ENCODE peak calls at places on chromosomes 1 and 21, in four cellular contexts. T is HepG2, A is H1, V is prostate gland. M is an unnamed sample.

GRCh38 chr1:3590145-3590768 is 21.1 kb downstream of the MEGF6 start:
- DNase-seq in V (no peak), A (no peak), T (no peak), M (no peak)

GRCh38 chr1:177569476-177569875 is 398.7 kb downstream of the BRINP2 start:
- DNase-seq in T (no peak), A (no peak), V (no peak), M (no peak)

GRCh38 chr21:28771790-28772501 is 220.7 kb downstream of the LTN1 start:
- DNase-seq in V (no peak), T (no peak), A (no peak), M (no peak)

GRCh38 chr1:27504588-27505419 is 14.8 kb upstream of the WASF2 start:
- DNase-seq in V (no peak), A (peak), T (peak), M (no peak)

GRCh38 chr1:183989078-183989577 is 48.4 kb downstream of the COLGALT2 start:
- DNase-seq in T (no peak), A (no peak), V (no peak), M (no peak)

GRCh38 chr1:33925586-33925985 is 61.7 kb downstream of the HMGB4 start:
- DNase-seq in V (no peak), A (no peak), T (no peak), M (no peak)

GRCh38 chr1:2633401-2633935 is 652 bp upstream of the MMEL1 start:
- DNase-seq in A (no peak), V (no peak), T (no peak), M (no peak)

GRCh38 chr1:78490861-78491310 is at the start of gene PTGFR:
- DNase-seq in V (no peak), T (no peak), A (peak), M (no peak)

GRCh38 chr1:178397678-178398077 is 99.1 kb downstream of the CLEC20A start:
- DNase-seq in A (no peak), T (no peak), V (no peak), M (no peak)

GRCh38 chr1:64061430-64062104 is 141.9 kb upstream of the UBE2U start:
- DNase-seq in V (no peak), A (no peak), T (no peak), M (no peak)

GRCh38 chr1:42891471-42891870 is 45.1 kb downstream of the ZNF691 start:
- DNase-seq in A (no peak), V (no peak), T (no peak), M (no peak)

GRCh38 chr1:156491151-156491949 is 9.2 kb downstream of the MEF2D start:
- DNase-seq in A (no peak), T (no peak), V (no peak), M (no peak)

GRCh38 chr1:15430787-15431570 is 7.3 kb upstream of the CTRC start:
- DNase-seq in T (no peak), A (peak), V (peak), M (peak)

GRCh38 chr1:94396356-94396755 is 21.8 kb upstream of the ABCD3 start:
- DNase-seq in T (no peak), V (no peak), A (no peak), M (no peak)

GRCh38 chr1:156148236-156148635 is 5.1 kb upstream of the SEMA4A start:
- DNase-seq in T (no peak), A (no peak), V (no peak), M (no peak)

GRCh38 chr1:25832336-25833037 is 12.7 kb downstream of the MTFR1L start:
- DNase-seq in V (no peak), T (no peak), A (no peak), M (no peak)

GRCh38 chr1:158203693-158204457 is 23.2 kb downstream of the CD1D start:
- DNase-seq in T (peak), V (peak), A (no peak), M (peak)

GRCh38 chr1:41898191-41898713 is 20.5 kb downstream of the HIVEP3 start:
- DNase-seq in A (no peak), T (no peak), V (no peak), M (no peak)

GRCh38 chr21:38797470-38797869 is 8.3 kb upstream of the ETS2 start:
- DNase-seq in T (peak), V (no peak), A (no peak), M (no peak)

GRCh38 chr21:42112857-42113256 is 41.7 kb downstream of the UMODL1 start:
- DNase-seq in V (no peak), A (no peak), T (no peak), M (no peak)

GRCh38 chr1:160085686-160086089 is 4.3 kb downstream of the KCNJ9 start:
- DNase-seq in V (peak), T (peak), A (peak), M (no peak)

GRCh38 chr1:172723251-172723650 is 64.3 kb downstream of the FASLG start:
- DNase-seq in V (no peak), T (no peak), A (no peak), M (no peak)

GRCh38 chr1:158248122-158248521 is 6.1 kb upstream of the CD1A start:
- DNase-seq in V (no peak), T (no peak), A (no peak), M (no peak)

GRCh38 chr1:205449750-205450443 is 5.9 kb downstream of the BLACAT1 start:
- DNase-seq in A (peak), V (peak), T (peak), M (no peak)

GRCh38 chr1:203289281-203289981 is 15.9 kb upstream of the BTG2 start:
- DNase-seq in A (no peak), V (no peak), T (no peak), M (no peak)

GRCh38 chr1:167676205-167676915 is 45.4 kb upstream of the MPZL1 start:
- DNase-seq in V (no peak), T (no peak), A (no peak), M (no peak)

GRCh38 chr1:221736714-221737113 is 5.2 kb downstream of the DUSP10 start:
- DNase-seq in V (no peak), A (no peak), T (no peak), M (no peak)
- H3K4me3 ChIP-seq in V (no peak), A (no peak), T (no peak), M (no peak)

GRCh38 chr1:96409087-96409486 is 312.5 kb upstream of the PTBP2 start:
- DNase-seq in T (no peak), A (no peak), V (no peak), M (no peak)

GRCh38 chr1:96414598-96414997 is 307.0 kb upstream of the PTBP2 start:
- DNase-seq in A (no peak), T (no peak), V (no peak), M (no peak)

GRCh38 chr1:96411006-96411405 is 310.6 kb upstream of the PTBP2 start:
- DNase-seq in A (no peak), V (no peak), T (no peak), M (no peak)

GRCh38 chr1:96409689-96410088 is 311.9 kb upstream of the PTBP2 start:
- DNase-seq in A (no peak), V (no peak), T (no peak), M (no peak)
- TF ChIP-seq POLR2AphosphoS5 in A (no peak), V (no peak), T (no peak), M (no peak)

GRCh38 chr1:234960722-234961467 is 167.7 kb downstream of the TOMM20 start:
- DNase-seq in V (peak), T (peak), A (no peak), M (no peak)

GRCh38 chr1:234958702-234959649 is 169.7 kb downstream of the TOMM20 start:
- DNase-seq in V (no peak), T (no peak), A (peak), M (no peak)

GRCh38 chr1:234956821-234957329 is 171.8 kb downstream of the TOMM20 start:
- DNase-seq in A (no peak), T (peak), V (no peak), M (no peak)

GRCh38 chr1:234957330-234958065 is 171.1 kb downstream of the TOMM20 start:
- DNase-seq in A (peak), V (no peak), T (peak), M (no peak)

DNA sequence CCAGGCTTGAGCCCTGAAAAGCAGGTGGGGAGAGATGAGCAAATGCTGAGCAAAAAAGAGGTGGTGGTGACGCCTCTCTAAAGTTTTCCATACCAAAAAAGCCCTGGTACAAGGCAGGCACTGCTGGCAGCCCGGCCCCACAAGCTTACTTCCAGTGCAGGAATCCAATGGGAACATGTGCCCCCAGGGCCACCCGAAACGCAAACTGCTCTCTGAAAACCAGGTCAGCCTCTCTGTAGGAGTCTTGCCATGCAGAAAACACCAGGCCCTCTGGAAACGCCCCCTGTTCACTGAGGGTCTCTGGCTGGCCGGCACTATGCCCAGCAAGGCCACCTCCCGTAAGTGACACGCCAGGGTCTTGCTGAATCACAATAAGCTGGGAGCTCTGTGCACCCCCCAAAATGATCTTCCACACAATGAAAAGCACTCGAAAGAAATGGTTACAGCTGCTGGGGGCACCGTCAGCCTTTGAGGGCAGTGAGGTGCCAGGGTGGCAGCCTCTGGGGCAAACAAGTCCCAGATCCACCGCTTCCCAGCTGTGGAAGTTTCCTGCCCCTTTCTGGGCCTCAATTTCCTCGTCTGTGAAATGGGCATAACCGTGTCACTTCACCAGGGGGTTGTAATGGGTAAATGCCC is 170.5 kb downstream of the TOMM20 start:
- DNase-seq in T (peak), V (no peak), A (peak), M (no peak)
- H3K4me3 ChIP-seq in T (no peak), V (no peak), A (no peak), M (no peak)

DNA sequence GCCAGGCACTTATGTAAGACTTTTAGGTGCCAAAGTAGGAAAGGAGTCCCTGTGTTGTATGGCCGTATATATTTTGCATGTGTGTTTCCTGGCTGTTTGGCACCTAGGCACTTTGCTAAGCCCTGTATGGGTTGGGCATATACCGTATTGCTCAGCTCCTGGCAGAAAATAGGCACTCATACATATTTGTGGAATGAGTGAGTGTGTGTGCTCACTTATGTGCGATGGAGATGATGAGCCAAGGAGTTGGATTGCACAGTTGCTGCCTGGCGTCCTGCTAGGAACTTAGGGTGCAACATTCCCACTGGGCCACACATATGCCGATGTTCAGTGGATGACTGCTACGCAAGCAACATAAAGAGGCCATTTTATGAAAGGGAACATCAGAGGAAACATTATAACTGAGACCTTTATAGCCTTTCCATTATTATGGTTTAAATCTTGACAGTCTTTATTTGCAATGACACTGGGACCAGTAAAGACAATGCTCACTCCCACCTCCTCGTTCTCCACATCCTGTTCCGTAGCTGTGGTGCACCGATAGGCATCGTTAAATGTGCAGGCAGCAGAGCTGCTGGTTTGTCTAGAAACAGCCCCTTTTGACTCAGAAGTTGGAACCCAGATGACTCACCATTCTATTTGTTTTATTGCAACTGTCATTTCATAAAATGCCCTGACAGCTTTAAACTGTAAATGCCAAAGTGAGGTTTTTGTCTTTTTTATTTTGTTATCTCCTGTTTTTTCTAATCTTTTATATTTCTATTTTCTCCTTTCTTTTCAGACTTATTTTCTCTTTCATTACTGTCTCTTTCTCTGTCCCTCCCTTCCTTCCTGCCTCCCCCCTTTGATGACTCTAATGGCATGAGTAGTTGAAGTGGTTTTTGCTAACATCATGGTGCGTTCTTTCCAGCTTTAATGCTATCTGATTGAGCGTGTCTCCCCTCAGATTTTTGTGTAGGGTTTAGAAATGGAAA is 36.1 kb downstream of the PEX14 start:
- DNase-seq in A (no peak), V (no peak), T (no peak), M (peak)
- TF ChIP-seq POLR2AphosphoS5 in A (no peak), V (peak), T (no peak), M (peak)

GRCh38 chr1:185314416-185314815 is 2.6 kb downstream of the IVNS1ABP start:
- DNase-seq in T (no peak), A (no peak), V (no peak), M (no peak)
- H3K4me3 ChIP-seq in T (peak), A (peak), V (no peak), M (peak)

DNA sequence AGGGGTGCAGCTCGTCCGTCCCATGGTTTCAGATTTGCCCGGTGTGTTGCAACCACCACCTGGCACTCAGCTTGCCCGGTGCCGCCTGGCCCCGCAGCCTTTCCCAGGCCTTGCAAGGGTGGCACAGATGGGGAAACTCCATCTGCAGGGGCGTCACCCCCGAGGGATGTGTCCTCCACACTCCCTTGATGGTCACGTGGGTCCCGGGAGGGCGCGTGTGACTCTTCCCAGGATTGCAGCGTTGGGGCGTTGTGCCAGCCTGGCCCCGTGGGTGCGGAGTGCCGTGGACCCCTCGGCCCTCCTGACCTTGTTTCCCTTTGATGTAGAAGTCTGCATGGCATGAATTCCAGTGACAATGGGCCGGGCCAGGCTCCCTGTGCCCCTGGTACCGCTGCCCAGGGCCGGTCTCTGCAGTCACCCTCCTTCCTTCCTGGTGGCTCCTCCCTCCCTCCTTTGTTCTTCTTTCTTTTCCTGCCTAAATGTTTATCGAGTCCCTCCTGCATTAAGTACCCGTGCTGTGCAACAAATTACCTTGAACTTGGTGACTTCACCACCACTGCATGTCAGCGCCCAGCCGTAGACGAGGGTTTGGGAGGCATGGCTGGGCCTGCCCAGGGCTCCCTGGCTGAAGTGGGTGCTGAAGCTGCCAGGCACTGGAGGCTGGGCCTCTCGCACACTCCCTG is 22.9 kb downstream of the RRP1 start:
- DNase-seq in A (no peak), T (peak), V (peak), M (no peak)
- TF ChIP-seq POLR2AphosphoS5 in A (no peak), T (no peak), V (no peak), M (no peak)

GRCh38 chr1:239448911-239449310 is 62.5 kb downstream of the CHRM3 start:
- DNase-seq in V (no peak), A (no peak), T (no peak), M (no peak)

DNA sequence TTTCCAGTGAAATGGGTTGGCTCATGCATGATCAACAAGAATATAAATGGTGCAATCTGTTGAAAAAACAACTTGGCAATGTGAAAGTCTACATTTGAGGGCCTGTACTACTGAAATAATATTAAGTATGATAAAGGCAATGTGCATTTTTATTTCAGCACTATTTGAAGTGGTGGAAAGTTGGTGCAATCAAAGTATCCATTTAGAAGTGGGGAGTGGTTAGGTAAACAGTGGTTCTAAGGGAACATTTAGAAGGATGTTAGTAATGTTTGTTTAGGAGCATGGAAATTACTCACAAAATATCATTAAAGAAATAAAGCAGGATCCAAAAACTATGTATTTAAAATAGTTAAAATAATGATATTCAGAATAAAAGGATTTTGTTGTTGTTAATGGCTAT is 60.2 kb downstream of the CHRM3 start:
- DNase-seq in T (no peak), A (no peak), V (no peak), M (no peak)
- H3K4me3 ChIP-seq in T (no peak), A (no peak), V (no peak), M (no peak)

DNA sequence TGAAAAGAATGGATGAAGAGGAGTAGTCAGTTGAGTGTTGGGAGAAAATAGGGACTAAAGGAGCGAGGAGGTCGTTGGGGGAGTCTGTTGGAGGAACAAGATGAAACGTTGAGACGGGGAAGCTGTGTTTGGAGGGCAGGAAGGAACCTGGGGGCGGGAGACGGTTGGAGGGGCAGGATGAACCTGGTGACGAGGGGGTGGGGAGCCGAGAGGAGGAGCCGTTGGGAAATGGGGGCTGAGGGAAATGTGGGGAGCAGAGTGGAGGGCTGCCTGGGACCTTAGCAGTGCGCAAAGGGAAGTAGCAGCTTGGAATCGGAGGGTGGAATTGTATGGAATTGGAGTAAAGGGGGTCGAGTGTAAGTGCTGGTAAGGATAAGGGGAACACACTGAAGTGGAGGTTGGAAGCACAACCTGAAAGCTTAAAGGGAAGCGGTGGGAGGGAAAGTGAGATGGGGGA is 630 bp downstream of the MTF2 start:
- DNase-seq in A (peak), V (peak), T (no peak), M (no peak)
- TF ChIP-seq POLR2AphosphoS5 in A (peak), V (no peak), T (no peak), M (no peak)